ENCODE peak calls at places on chromosomes 12 and 14, in eight cellular contexts. V is stomach, L is tibial artery, Y is adrenal gland, H is body of pancreas, B is psoas muscle, U is sigmoid colon, T is heart left ventricle. E is an unnamed sample. For H3K4me1, the result is how much of the 10 kb centered on the place peaks cover.

GRCh38 chr12:118417942-118418341 is 41.6 kb downstream of the SUDS3 start:
- DNase-seq in Y (no peak), B (no peak), V (no peak), H (no peak), L (no peak), T (no peak), U (no peak), E (no peak)

GRCh38 chr12:115599251-115599811 is 678.2 kb downstream of the MED13L start:
- DNase-seq in V (no peak), H (no peak), B (no peak), L (no peak), U (no peak), T (peak), Y (no peak), E (no peak)

GRCh38 chr14:70139384-70139783 is 49.4 kb downstream of the SLC8A3 start:
- DNase-seq in H (no peak), U (no peak), L (no peak), V (no peak), Y (no peak), B (no peak), T (no peak), E (no peak)

GRCh38 chr14:104510216-104510615 is 69.3 kb upstream of the C14orf180 start:
- DNase-seq in H (no peak), L (no peak), B (no peak), T (no peak), U (no peak), V (no peak), Y (no peak), E (no peak)

GRCh38 chr12:50400104-50400637 is 514 bp upstream of the LARP4 start:
- DNase-seq in H (no peak), T (no peak), Y (no peak), U (no peak), B (no peak), L (no peak), V (no peak), E (no peak)

GRCh38 chr12:42636993-42637392 is 47.4 kb upstream of the PRICKLE1 start:
- DNase-seq in H (no peak), U (no peak), B (no peak), V (no peak), T (no peak), L (no peak), Y (no peak), E (no peak)

GRCh38 chr14:46672128-46672527 is 20.5 kb upstream of the RPL10L start:
- DNase-seq in T (no peak), B (no peak), L (no peak), Y (no peak), H (no peak), U (no peak), V (no peak), E (no peak)

GRCh38 chr12:5507944-5508343 is 76.0 kb downstream of the NTF3 start:
- DNase-seq in H (no peak), T (no peak), L (no peak), V (no peak), B (no peak), U (peak), Y (no peak), E (no peak)

GRCh38 chr12:69056743-69057515 is 124.0 kb upstream of the CPM start:
- DNase-seq in T (no peak), V (no peak), B (no peak), L (no peak), Y (no peak), U (no peak), H (no peak), E (no peak)

GRCh38 chr12:1132309-1132708 is 141.3 kb downstream of the ERC1 start:
- DNase-seq in Y (no peak), L (no peak), B (no peak), H (no peak), T (no peak), V (no peak), U (no peak), E (no peak)

GRCh38 chr14:102659797-102660196 is 67.3 kb downstream of the RCOR1 start:
- DNase-seq in L (no peak), Y (no peak), V (no peak), H (no peak), T (no peak), B (no peak), U (no peak), E (no peak)

GRCh38 chr12:110317921-110318320 is 36.9 kb downstream of the ATP2A2 start:
- DNase-seq in U (no peak), V (no peak), B (no peak), T (peak), L (no peak), H (no peak), Y (no peak), E (no peak)

GRCh38 chr12:7612851-7613250 is 52.9 kb downstream of the APOBEC1 start:
- DNase-seq in U (no peak), Y (no peak), T (no peak), B (no peak), V (no peak), H (no peak), L (no peak), E (no peak)

GRCh38 chr14:102140750-102141145 is 1.1 kb downstream of the WDR20 start:
- DNase-seq in L (no peak), B (no peak), V (no peak), H (no peak), U (no peak), Y (no peak), T (no peak), E (no peak)

GRCh38 chr12:116339800-116340371 is 62.4 kb upstream of the MED13L start:
- DNase-seq in Y (no peak), B (no peak), L (no peak), U (no peak), V (no peak), T (no peak), H (no peak), E (no peak)

GRCh38 chr12:49030119-49030518 is 11.5 kb upstream of the PRKAG1 start:
- DNase-seq in T (no peak), H (no peak), U (no peak), V (no peak), L (no peak), B (no peak), Y (no peak), E (no peak)

GRCh38 chr12:124904306-124905098 is 9.9 kb downstream of the UBC start:
- DNase-seq in U (peak), Y (peak), L (peak), H (peak), B (peak), V (peak), T (peak), E (peak)

GRCh38 chr12:39442895-39443703 is at the start of gene KIF21A:
- DNase-seq in H (peak), L (peak), T (peak), V (peak), B (peak), Y (peak), U (peak), E (peak)

GRCh38 chr12:121796855-121797751 is 3.6 kb upstream of the RHOF start:
- DNase-seq in V (peak), Y (peak), H (peak), U (peak), L (peak), B (peak), T (peak), E (peak)

GRCh38 chr14:71287567-71287966 is 380.3 kb downstream of the PCNX1 start:
- DNase-seq in V (no peak), B (no peak), Y (no peak), U (no peak), T (no peak), L (no peak), H (no peak), E (no peak)

GRCh38 chr14:71286126-71286525 is 378.9 kb downstream of the PCNX1 start:
- DNase-seq in U (no peak), T (no peak), V (no peak), L (no peak), B (no peak), Y (no peak), H (no peak), E (no peak)

GRCh38 chr14:71290301-71290700 is 383.0 kb downstream of the PCNX1 start:
- DNase-seq in H (no peak), B (no peak), T (no peak), Y (no peak), L (no peak), U (no peak), V (no peak), E (no peak)

GRCh38 chr14:71290960-71291466 is 383.8 kb downstream of the PCNX1 start:
- DNase-seq in T (no peak), B (no peak), V (no peak), H (no peak), L (no peak), U (no peak), Y (peak), E (no peak)

GRCh38 chr14:71289536-71289935 is 382.3 kb downstream of the PCNX1 start:
- DNase-seq in B (no peak), Y (no peak), V (no peak), H (no peak), U (no peak), T (no peak), L (no peak), E (no peak)
- H3K27ac ChIP-seq in B (no peak), Y (no peak), V (no peak), H (no peak), U (no peak), T (no peak), L (no peak), E (no peak)

DNA sequence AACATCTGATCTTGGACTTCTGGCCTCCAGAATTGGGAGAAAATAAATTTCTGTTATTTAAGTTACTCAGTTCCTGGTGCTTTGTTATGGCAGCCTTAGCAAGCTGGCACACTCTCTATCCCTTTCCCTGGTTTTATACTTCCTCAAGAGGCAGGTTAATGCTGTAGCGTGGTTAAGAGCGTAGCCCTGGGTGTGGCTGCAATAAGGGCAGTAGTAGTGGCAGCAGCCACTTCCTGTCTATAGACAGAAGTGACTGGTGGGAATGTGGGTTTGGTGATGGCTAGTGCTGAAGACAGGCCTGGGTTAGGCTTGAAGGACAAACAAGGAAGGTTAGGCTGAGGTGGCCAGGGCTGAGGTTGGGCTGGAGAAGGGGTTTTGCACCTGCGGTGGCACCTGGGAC is 3.6 kb upstream of the LGALS3 start:
- DNase-seq in B (no peak), H (no peak), Y (no peak), U (no peak), V (peak), T (no peak), L (no peak), E (no peak)
- H3K4me1 ChIP-seq in B (under half), H (under half), Y (under half), U (under half), V (half or more), T (under half), L (under half), E (half or more)

GRCh38 chr14:54809767-54810166 is 92.9 kb downstream of the GCH1 start:
- DNase-seq in L (no peak), V (no peak), B (no peak), U (no peak), Y (no peak), H (no peak), T (no peak), E (peak)
- H3K27ac ChIP-seq in L (no peak), V (no peak), B (no peak), U (no peak), Y (no peak), H (no peak), T (no peak), E (no peak)

GRCh38 chr14:95521001-95521400 is 4.6 kb upstream of the SYNE3 start:
- DNase-seq in V (no peak), B (no peak), H (no peak), L (no peak), Y (no peak), U (no peak), T (no peak), E (no peak)
- H3K4me1 ChIP-seq in V (half or more), B (under half), H (under half), L (under half), Y (half or more), U (under half), T (half or more), E (half or more)